ENCODE peak calls at places on chromosome 2, in five cellular contexts. E is HCT116, H is HepG2, C is K562, K is SK-N-SH. W is an unnamed sample.

GRCh38 chr2:172927381-172928357 is 148.0 kb upstream of the MAP3K20 start:
- DNase-seq in C (no peak), E (no peak), H (no peak), K (no peak), W (no peak)

GRCh38 chr2:150598383-150598782 is 110.9 kb upstream of the RND3 start:
- DNase-seq in H (no peak), C (no peak), K (no peak), E (no peak), W (no peak)

GRCh38 chr2:156464106-156464505 is 27.9 kb downstream of the GPD2 start:
- DNase-seq in E (no peak), K (no peak), H (no peak), C (no peak), W (no peak)

GRCh38 chr2:119914266-119914665 is 98.6 kb upstream of the EPB41L5 start:
- DNase-seq in C (no peak), K (no peak), E (no peak), H (no peak), W (no peak)

GRCh38 chr2:53275743-53276142 is 491.9 kb upstream of the CHAC2 start:
- DNase-seq in H (no peak), C (no peak), E (no peak), K (no peak), W (no peak)

GRCh38 chr2:27856956-27857355 is 33.2 kb downstream of the RBKS start:
- DNase-seq in H (no peak), K (no peak), E (no peak), C (no peak), W (no peak)

GRCh38 chr2:85873679-85874078 is 15.1 kb downstream of the ST3GAL5 start:
- DNase-seq in H (no peak), E (no peak), C (peak), K (peak), W (no peak)

GRCh38 chr2:182229288-182229687 is 197.5 kb downstream of the PDE1A start:
- DNase-seq in E (no peak), C (no peak), K (no peak), H (no peak), W (no peak)

GRCh38 chr2:205609036-205609607 is 73.2 kb upstream of the NRP2 start:
- DNase-seq in E (no peak), H (no peak), C (no peak), K (no peak), W (no peak)

GRCh38 chr2:18704224-18704623 is 114.9 kb upstream of the NT5C1B start:
- DNase-seq in C (no peak), K (no peak), H (no peak), E (no peak), W (no peak)

GRCh38 chr2:108215794-108216211 is 24.0 kb upstream of the SULT1C3 start:
- DNase-seq in K (no peak), C (peak), H (peak), E (peak), W (no peak)

GRCh38 chr2:64371727-64372126 is 82.2 kb upstream of the LGALSL start:
- DNase-seq in C (no peak), E (no peak), K (no peak), H (no peak), W (no peak)

GRCh38 chr2:182639971-182640370 is 76.1 kb upstream of the DNAJC10 start:
- DNase-seq in K (no peak), H (no peak), E (no peak), C (no peak), W (no peak)

GRCh38 chr2:11342561-11343343 is 1.7 kb downstream of the ROCK2 start:
- DNase-seq in E (peak), C (peak), H (peak), K (peak), W (no peak)

GRCh38 chr2:70935468-70936164 is at the start of gene ATP6V1B1:
- DNase-seq in K (no peak), E (no peak), H (peak), C (no peak), W (no peak)

GRCh38 chr2:13607139-13607538 is 890.4 kb downstream of the TRIB2 start:
- DNase-seq in K (no peak), H (no peak), C (no peak), E (no peak), W (no peak)

GRCh38 chr2:25316101-25316500 is 25.6 kb downstream of the DNMT3A start:
- DNase-seq in E (no peak), H (no peak), C (no peak), K (no peak), W (no peak)

GRCh38 chr2:190468814-190469569 is 60.8 kb downstream of the MFSD6 start:
- DNase-seq in H (peak), K (peak), C (peak), E (peak), W (no peak)

GRCh38 chr2:147628971-147629421 is 215.8 kb upstream of the ACVR2A start:
- DNase-seq in H (no peak), K (no peak), E (no peak), C (no peak), W (no peak)

GRCh38 chr2:172430671-172431070 is 3.3 kb downstream of the ITGA6 start:
- DNase-seq in H (no peak), E (peak), K (no peak), C (no peak), W (no peak)

GRCh38 chr2:102059151-102059550 is 67.4 kb downstream of the IL1R2 start:
- DNase-seq in E (no peak), C (no peak), H (no peak), K (no peak), W (no peak)

GRCh38 chr2:102061286-102061699 is 69.5 kb downstream of the IL1R2 start:
- DNase-seq in C (no peak), K (no peak), E (no peak), H (no peak), W (no peak)

GRCh38 chr2:102058293-102058833 is 66.6 kb downstream of the IL1R2 start:
- DNase-seq in H (no peak), K (no peak), C (no peak), E (no peak), W (no peak)

GRCh38 chr2:102060792-102061191 is 69.0 kb downstream of the IL1R2 start:
- DNase-seq in C (no peak), H (no peak), K (no peak), E (no peak), W (no peak)

GRCh38 chr2:102060047-102060446 is 68.3 kb downstream of the IL1R2 start:
- DNase-seq in C (no peak), H (no peak), E (no peak), K (no peak), W (no peak)
- TF ChIP-seq ZBTB33 in C (no peak), H (no peak), E (no peak), K (no peak), W (no peak)

GRCh38 chr2:42385225-42385624 is 24.2 kb upstream of the COX7A2L start:
- DNase-seq in K (no peak), C (peak), H (peak), E (no peak), W (no peak)
- TF ChIP-seq ZBTB33 in K (no peak), C (no peak), H (no peak), E (no peak), W (no peak)

GRCh38 chr2:149422337-149422990 is 92.1 kb downstream of the LYPD6 start:
- DNase-seq in C (no peak), K (no peak), E (peak), H (no peak), W (no peak)
- TF ChIP-seq ZBTB33 in C (no peak), K (no peak), E (no peak), H (no peak), W (no peak)

DNA sequence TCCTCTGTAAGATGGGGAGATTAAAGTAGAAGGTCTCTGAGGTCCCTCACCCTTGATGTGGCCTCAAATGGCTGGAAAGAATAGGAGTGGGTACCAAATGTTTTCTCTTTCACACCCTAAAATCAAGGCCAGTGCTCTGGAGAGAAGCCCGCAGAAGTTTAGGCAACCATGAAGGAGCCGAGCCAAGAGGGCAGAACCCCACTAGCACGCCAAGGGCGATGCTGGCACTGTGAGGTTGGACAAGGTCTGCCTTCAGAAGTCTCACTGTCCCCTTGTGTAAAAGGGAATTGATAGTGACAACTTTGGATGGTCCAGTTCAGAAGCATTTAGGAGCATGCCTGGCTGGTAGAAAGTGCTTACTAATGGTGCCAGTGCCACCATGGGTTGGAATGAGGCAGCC is 16.3 kb upstream of the OTOF start:
- DNase-seq in H (no peak), K (no peak), E (no peak), C (no peak), W (no peak)
- TF ChIP-seq ZBTB33 in H (no peak), K (no peak), E (no peak), C (no peak), W (no peak)

GRCh38 chr2:20594048-20594750 is 56.7 kb downstream of the HS1BP3 start:
- DNase-seq in C (no peak), K (no peak), E (no peak), H (no peak), W (no peak)
- TF ChIP-seq ZBTB33 in C (no peak), K (no peak), E (no peak), H (no peak), W (no peak)

DNA sequence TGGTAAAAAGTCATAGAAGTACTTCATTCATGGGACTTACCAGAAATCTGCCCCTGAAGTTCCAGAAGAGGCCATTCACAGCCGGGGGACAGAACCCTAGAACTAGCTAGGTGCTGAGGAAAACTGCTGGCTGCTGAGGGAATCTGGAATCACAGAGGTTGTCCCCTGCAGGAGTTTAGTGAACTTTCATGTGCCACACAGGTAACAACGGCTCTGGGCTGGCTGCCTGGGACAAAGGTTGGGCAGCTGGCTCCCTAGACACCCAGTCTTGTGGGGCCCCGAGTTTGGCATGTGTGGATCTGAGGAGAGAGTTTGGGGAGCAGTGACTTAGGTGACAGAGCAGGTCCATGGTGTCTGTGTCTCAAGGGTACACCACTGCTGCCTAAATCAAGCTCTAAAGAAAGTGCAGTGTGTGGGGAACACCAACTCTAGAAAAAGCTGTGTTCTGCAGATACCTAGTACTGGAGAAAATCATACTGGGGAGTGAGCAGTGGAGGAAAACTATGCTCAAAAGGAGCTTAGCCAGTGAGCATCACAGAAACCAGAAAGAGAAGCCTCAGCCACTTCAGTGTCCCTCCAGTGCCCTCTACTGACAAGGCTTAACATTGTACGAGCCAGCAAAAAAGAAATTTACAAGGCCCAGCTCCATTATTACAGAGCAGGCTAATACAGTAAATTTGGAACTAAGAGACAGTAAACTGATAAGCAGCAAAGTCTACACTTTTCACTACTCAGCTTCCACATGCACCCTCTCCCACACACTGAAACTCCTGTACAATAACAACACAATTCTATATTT is 15.2 kb downstream of the GALNT3 start:
- DNase-seq in H (peak), E (no peak), C (peak), K (no peak), W (no peak)
- TF ChIP-seq ZBTB33 in H (no peak), E (no peak), C (no peak), K (no peak), W (no peak)

GRCh38 chr2:111705711-111706323 is 178.2 kb downstream of the ANAPC1 start:
- DNase-seq in C (no peak), E (peak), H (peak), K (no peak), W (peak)
- TF ChIP-seq ZBTB33 in C (no peak), E (no peak), H (no peak), K (no peak), W (no peak)

DNA sequence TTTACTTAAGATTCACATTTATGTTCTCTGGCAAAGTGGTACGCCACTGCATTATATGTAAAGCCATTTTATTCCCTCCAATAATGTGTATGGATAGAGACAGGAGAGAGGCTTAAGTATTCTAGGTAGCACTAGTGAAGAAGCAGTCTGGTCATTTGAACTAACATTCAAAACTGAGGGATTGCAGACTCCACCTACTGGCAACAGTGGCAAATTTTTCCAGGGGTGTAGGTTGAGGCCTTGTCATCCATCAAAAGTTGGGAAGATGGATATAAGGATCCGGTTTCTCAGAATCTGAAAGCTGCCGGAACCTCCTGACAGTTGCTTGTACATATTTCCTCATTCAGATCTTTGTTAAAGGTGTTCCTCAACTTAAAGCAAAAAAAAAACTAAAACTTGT is 465.5 kb upstream of the FSHR start:
- DNase-seq in H (peak), K (peak), E (no peak), C (no peak), W (no peak)
- TF ChIP-seq ZBTB33 in H (no peak), K (no peak), E (no peak), C (no peak), W (no peak)

W was measured in GM12878.